ENCODE peak calls at places on chromosome 20, in six cellular contexts. U, F, V, N, G and H are unnamed samples.

GRCh38 chr20:53576586-53577318 is 16.9 kb downstream of the ZNF217 start:
- DNase-seq in F (no peak), N (no peak), G (no peak), V (no peak), U (no peak), H (no peak)

GRCh38 chr20:5024982-5025381 is 23.7 kb upstream of the SLC23A2 start:
- DNase-seq in U (peak; percentile 38), V (no peak), F (no peak), G (no peak), N (no peak), H (no peak)

GRCh38 chr20:32580970-32581838 is 3.9 kb downstream of the NOL4L start:
- DNase-seq in V (no peak), G (no peak), U (no peak), N (no peak), F (no peak), H (peak; percentile 73)

GRCh38 chr20:47466193-47466592 is 35.5 kb upstream of the NCOA3 start:
- DNase-seq in U (peak; percentile 15), V (peak; percentile 63), G (no peak), N (no peak), F (no peak), H (no peak)

GRCh38 chr20:23399568-23400241 is 21.6 kb downstream of the NAPB start:
- DNase-seq in N (no peak), G (no peak), F (peak; percentile 53), V (peak; percentile 80), U (no peak), H (no peak)

GRCh38 chr20:29497261-29497671 is 1760.2 kb upstream of the DEFB115 start:
- DNase-seq in U (peak; percentile 70), G (peak; percentile 27), V (peak; percentile 5), N (peak; percentile 43), F (no peak), H (peak; percentile 7)

GRCh38 chr20:51624157-51624731 is 81.7 kb upstream of the NFATC2 start:
- DNase-seq in U (peak; percentile 65), N (peak; percentile 68), G (peak; percentile 48), F (peak; percentile 67), V (peak; percentile 79), H (peak; percentile 89)

GRCh38 chr20:3515379-3516175 is 44.8 kb downstream of the ATRN start:
- DNase-seq in U (no peak), V (no peak), G (no peak), F (no peak), N (no peak), H (no peak)

GRCh38 chr20:36629719-36630340 is 16.2 kb downstream of the SLA2 start:
- DNase-seq in V (no peak), G (peak; percentile 37), U (no peak), N (no peak), F (peak; percentile 21), H (no peak)

GRCh38 chr20:64103871-64104666 is 3.3 kb downstream of the NPBWR2 start:
- DNase-seq in N (no peak), V (no peak), U (no peak), G (no peak), F (no peak), H (peak; percentile 80)

GRCh38 chr20:51064160-51064559 is 41.3 kb upstream of the KCNG1 start:
- DNase-seq in F (no peak), V (no peak), U (no peak), N (no peak), G (no peak), H (no peak)

GRCh38 chr20:22904411-22904810 is 130.7 kb upstream of the SSTR4 start:
- DNase-seq in N (no peak), F (no peak), G (no peak), V (peak; percentile 51), U (no peak), H (no peak)

GRCh38 chr20:18313410-18313809 is 25.1 kb downstream of the ZNF133 start:
- DNase-seq in G (no peak), F (no peak), N (no peak), U (no peak), V (no peak), H (no peak)

GRCh38 chr20:728022-728944 is 40.0 kb downstream of the SLC52A3 start:
- DNase-seq in F (peak; percentile 9), N (no peak), G (no peak), V (peak; percentile 62), U (peak; percentile 11), H (peak; percentile 96)

GRCh38 chr20:24863356-24863755 is 85.7 kb upstream of the CST7 start:
- DNase-seq in F (peak; percentile 3), V (peak; percentile 86), G (no peak), U (peak; percentile 94), N (no peak), H (no peak)

GRCh38 chr20:25408170-25408547 is 686 bp downstream of the GINS1 start:
- DNase-seq in V (no peak), F (no peak), N (no peak), U (no peak), G (no peak), H (peak; percentile 15)

GRCh38 chr20:5719861-5720401 is 30.3 kb upstream of the SHLD1 start:
- DNase-seq in N (no peak), F (peak; percentile 86), V (peak; percentile 49), U (no peak), G (no peak), H (no peak)

GRCh38 chr20:61520761-61521460 is 268.9 kb downstream of the CDH4 start:
- DNase-seq in F (peak; percentile 9), G (no peak), U (peak; percentile 70), V (peak; percentile 71), N (no peak), H (no peak)

GRCh38 chr20:49285233-49285668 is 7.4 kb upstream of the ZNFX1 start:
- DNase-seq in N (no peak), U (no peak), V (no peak), F (no peak), G (no peak), H (no peak)

GRCh38 chr20:49283176-49283702 is 5.4 kb upstream of the ZNFX1 start:
- DNase-seq in G (no peak), V (no peak), U (no peak), F (no peak), N (no peak), H (no peak)

GRCh38 chr20:49284818-49285217 is 7.0 kb upstream of the ZNFX1 start:
- DNase-seq in U (no peak), G (no peak), F (no peak), V (no peak), N (no peak), H (no peak)

GRCh38 chr20:49282584-49283171 is 4.8 kb upstream of the ZNFX1 start:
- DNase-seq in G (no peak), F (no peak), V (peak; percentile 18), N (no peak), U (no peak), H (no peak)

DNA sequence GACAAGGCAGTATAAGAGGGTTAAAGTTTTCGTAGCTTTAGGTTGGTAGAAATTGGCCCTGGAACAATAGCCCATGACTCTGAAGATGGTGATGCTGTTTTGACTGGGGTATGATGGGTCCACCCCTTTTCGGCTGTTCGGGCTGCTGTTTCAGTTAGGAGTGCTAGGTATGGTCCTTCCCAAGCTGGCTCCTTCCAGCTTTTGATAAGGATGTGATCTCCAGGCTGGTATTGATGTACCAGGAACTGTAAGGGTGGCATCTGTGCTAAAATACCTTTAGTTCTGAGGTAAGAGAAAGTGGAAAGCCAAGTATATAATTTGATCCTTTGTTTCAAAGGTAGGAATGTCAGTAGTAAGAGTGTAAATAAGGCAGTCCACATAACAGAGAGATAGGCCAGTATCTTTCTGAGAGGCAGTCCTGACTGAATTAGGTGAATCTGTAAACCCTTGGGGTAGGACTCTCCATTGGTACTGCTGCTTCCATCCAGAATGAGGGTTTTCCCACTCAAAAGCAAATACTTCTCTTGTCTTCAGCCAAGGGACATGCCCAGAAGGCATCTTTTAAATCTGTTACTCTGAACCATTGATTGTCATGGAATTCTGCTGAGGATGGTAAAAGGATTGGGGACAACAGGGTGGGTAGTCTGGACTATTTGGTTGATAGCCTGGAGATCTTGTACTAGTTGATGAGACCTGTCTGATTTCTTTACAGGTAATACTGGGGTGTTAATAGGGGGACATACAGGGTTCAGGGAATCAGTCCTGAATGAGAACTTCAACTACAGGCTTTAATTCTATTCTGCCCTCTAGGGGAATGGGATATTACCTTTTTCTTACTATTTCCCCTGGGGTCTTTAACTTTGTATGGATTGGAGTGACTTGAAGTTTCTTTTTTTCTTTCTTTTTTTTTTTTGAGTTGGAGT is 6.1 kb upstream of the ZNFX1 start:
- DNase-seq in N (no peak), U (no peak), V (peak; percentile 8), F (no peak), G (no peak), H (no peak)
- H3K4me3 ChIP-seq in N (no peak overlapping the region), U (no peak overlapping the region), V (peak overlapping the region; percentile 96), F (peak overlapping the region; percentile 99), G (no peak overlapping the region), H (peak overlapping the region; percentile 87)

DNA sequence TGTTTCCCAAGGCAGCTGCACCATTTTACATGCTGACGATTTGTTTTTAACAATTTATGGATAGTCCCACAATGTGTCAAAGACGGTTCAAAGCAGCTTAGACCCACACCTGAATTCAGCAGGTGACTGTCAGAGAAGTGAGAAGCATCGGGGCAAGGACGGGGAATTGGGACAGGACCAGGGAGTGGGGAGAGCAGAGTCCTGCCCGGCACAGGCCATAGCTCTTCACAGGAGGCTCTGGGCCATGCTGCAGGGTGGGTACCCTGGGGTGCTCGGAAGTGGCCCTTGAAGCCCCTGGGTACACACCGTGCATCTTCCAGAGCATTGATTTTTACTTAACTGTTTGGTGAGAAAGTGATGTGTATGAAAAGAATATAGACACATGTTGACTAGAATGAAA is 33.2 kb upstream of the PHACTR3 start:
- DNase-seq in F (no peak), G (no peak), V (no peak), N (no peak), U (no peak), H (peak; percentile 15)
- H3K36me3 ChIP-seq in F (no peaks in the 10 kb centered on the region), G (no peaks in the 10 kb centered on the region), V (no peaks in the 10 kb centered on the region), N (no peaks in the 10 kb centered on the region), U (no peaks in the 10 kb centered on the region), H (no peaks in the 10 kb centered on the region)

DNA sequence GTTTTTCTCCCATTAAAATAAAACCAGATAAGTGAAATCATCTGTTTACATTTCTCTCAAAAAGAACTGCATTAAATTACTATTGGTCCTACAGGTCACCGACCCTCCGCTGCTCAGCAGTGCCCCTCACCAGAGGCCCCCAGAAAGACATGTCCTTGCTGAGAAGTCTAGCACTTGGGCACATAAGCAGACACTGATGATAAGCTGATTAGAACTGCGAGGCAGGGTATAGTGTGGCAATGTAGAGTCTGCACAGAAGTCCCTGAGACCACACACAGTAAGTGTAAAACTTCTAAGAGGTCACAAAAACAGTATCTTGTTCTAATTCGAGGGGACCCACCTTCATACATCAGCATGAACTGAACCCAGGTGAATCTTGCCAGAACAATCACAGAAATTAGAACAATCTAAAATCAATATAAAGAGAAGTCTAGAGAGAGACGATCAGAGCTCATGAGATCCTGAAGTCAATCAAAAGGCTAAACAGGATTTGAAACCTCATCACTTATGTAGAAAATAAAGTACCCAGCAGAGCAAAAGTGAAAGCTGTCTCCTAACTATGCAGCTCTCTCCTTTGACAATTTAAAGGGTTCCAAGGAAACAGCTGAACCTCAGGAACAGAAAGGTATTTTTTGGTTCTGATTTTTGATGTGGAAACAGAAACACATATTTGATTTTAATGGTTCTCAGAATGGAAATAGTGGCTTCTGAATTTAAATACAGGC is 182.9 kb downstream of the PTPRT start:
- DNase-seq in F (no peak), G (no peak), N (no peak), U (no peak), V (no peak), H (no peak)
- H3K4me3 ChIP-seq in F (no peak overlapping the region), G (no peak overlapping the region), N (no peak overlapping the region), U (no peak overlapping the region), V (no peak overlapping the region), H (no peak overlapping the region)

DNA sequence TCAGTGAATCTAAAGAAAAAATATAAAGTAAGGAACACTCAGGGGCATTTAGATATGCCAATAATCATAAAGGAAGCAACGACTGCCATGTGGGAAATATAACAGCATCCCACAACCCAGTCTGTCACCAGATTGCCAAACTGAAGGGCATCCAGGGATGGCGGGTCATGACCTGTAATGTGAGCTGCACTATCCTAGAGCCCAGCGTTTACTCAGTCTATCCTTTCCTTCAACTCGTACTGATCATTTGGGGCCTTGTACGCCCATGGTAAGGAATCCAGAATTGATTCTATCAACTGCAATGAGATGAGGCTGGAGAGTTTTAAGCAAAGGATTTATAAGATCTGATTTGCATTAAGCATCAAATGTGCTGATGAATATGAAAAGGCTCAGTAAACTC is 5.3 kb downstream of the TRPC4AP start:
- DNase-seq in N (no peak), V (no peak), G (no peak), U (no peak), F (no peak), H (no peak)
- H3K36me3 ChIP-seq in N (peaks cover 27% of the 10 kb centered on the region), V (no peaks in the 10 kb centered on the region), G (no peaks in the 10 kb centered on the region), U (no peaks in the 10 kb centered on the region), F (peaks cover 2% of the 10 kb centered on the region), H (no peaks in the 10 kb centered on the region)